ENCODE peak calls at places on chromosome 3, in seven cellular contexts. One of them, this sample, is unnamed.

GRCh38 chr3:71723452-71724170 is 1.6 kb downstream of the EIF4E3 start:
- DNase-seq in PC-3: no peak
- DNase-seq in MM.1S: peak; percentile 94
- DNase-seq in astrocyte: no peak
- DNase-seq in mammary epithelial cell: no peak
- DNase-seq in HepG2: no peak
- DNase-seq in H1: no peak
- DNase-seq in this sample: peak; percentile 32

GRCh38 chr3:27728195-27729087 is 6.3 kb upstream of the EOMES start:
- DNase-seq in PC-3: no peak
- DNase-seq in mammary epithelial cell: no peak
- DNase-seq in MM.1S: no peak
- DNase-seq in HepG2: peak; percentile 29
- DNase-seq in H1: no peak
- DNase-seq in astrocyte: no peak
- DNase-seq in this sample: no peak

GRCh38 chr3:134079111-134079531 is 49.4 kb upstream of the SLCO2A1 start:
- DNase-seq in HepG2: peak; percentile 15
- DNase-seq in MM.1S: no peak
- DNase-seq in mammary epithelial cell: peak; percentile 31
- DNase-seq in astrocyte: no peak
- DNase-seq in H1: no peak
- DNase-seq in PC-3: peak; percentile 39
- DNase-seq in this sample: no peak

GRCh38 chr3:153977148-153977547 is 144.0 kb upstream of the ARHGEF26 start:
- DNase-seq in H1: no peak
- DNase-seq in HepG2: no peak
- DNase-seq in astrocyte: peak; percentile 59
- DNase-seq in PC-3: peak; percentile 47
- DNase-seq in mammary epithelial cell: no peak
- DNase-seq in MM.1S: no peak
- DNase-seq in this sample: no peak

GRCh38 chr3:40309925-40310635 is 573 bp downstream of the EIF1B start:
- DNase-seq in H1: no peak
- DNase-seq in PC-3: peak; percentile 32
- DNase-seq in MM.1S: no peak
- DNase-seq in HepG2: peak; percentile 35
- DNase-seq in astrocyte: peak; percentile 47
- DNase-seq in mammary epithelial cell: peak; percentile 19
- DNase-seq in this sample: peak; percentile 41

GRCh38 chr3:104176706-104177105 is 1190.0 kb upstream of the ALCAM start:
- DNase-seq in H1: no peak
- DNase-seq in HepG2: no peak
- DNase-seq in astrocyte: no peak
- DNase-seq in mammary epithelial cell: no peak
- DNase-seq in PC-3: peak; percentile 56
- DNase-seq in MM.1S: no peak
- DNase-seq in this sample: no peak

GRCh38 chr3:71447803-71448202 is 135.7 kb downstream of the FOXP1 start:
- DNase-seq in MM.1S: no peak
- DNase-seq in H1: no peak
- DNase-seq in astrocyte: peak; percentile 50
- DNase-seq in PC-3: no peak
- DNase-seq in mammary epithelial cell: peak; percentile 85
- DNase-seq in HepG2: no peak
- DNase-seq in this sample: no peak

GRCh38 chr3:121690777-121691405 is 30.2 kb upstream of the HCLS1 start:
- DNase-seq in PC-3: no peak
- DNase-seq in MM.1S: peak; percentile 46
- DNase-seq in mammary epithelial cell: no peak
- DNase-seq in astrocyte: no peak
- DNase-seq in HepG2: no peak
- DNase-seq in H1: no peak
- DNase-seq in this sample: no peak

GRCh38 chr3:65101450-65101849 is 413.6 kb upstream of the ADAMTS9 start:
- DNase-seq in MM.1S: no peak
- DNase-seq in PC-3: no peak
- DNase-seq in H1: no peak
- DNase-seq in HepG2: no peak
- DNase-seq in astrocyte: peak; percentile 38
- DNase-seq in mammary epithelial cell: no peak
- DNase-seq in this sample: no peak

GRCh38 chr3:186932281-186933181 is 2.2 kb downstream of the ST6GAL1 start:
- DNase-seq in PC-3: no peak
- DNase-seq in MM.1S: no peak
- DNase-seq in H1: no peak
- DNase-seq in HepG2: no peak
- DNase-seq in astrocyte: no peak
- DNase-seq in mammary epithelial cell: peak; percentile 15
- DNase-seq in this sample: no peak

GRCh38 chr3:24253336-24253735 is 241.3 kb downstream of the THRB start:
- DNase-seq in HepG2: peak; percentile 54
- DNase-seq in MM.1S: no peak
- DNase-seq in astrocyte: no peak
- DNase-seq in mammary epithelial cell: no peak
- DNase-seq in H1: no peak
- DNase-seq in PC-3: peak; percentile 24
- DNase-seq in this sample: no peak

GRCh38 chr3:194615221-194615620 is 18.0 kb downstream of the TMEM44 start:
- DNase-seq in mammary epithelial cell: no peak
- DNase-seq in MM.1S: no peak
- DNase-seq in PC-3: no peak
- DNase-seq in HepG2: no peak
- DNase-seq in H1: no peak
- DNase-seq in astrocyte: no peak
- DNase-seq in this sample: no peak

DNA sequence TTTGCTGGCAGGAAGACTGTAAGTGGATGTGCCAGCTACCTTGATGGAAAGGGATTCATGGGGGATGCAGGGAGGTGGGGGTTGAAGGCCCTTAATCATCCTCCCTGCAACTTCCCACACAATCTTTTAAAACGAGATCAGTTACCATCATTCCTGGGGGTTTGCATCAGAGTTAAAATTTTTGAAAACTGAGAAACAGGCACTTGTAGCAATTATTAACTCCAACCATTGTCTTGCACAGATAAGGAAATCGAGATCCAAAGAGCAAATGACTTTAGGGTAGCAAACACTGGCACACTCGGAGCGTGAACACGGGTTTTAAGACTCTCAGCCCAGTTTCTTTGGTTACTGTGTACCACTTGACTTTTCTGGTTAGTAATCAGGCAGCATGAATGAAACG is 41.9 kb downstream of the GPD1L start:
- DNase-seq in mammary epithelial cell: no peak
- DNase-seq in HepG2: no peak
- DNase-seq in astrocyte: peak; percentile 19
- DNase-seq in PC-3: no peak
- DNase-seq in MM.1S: no peak
- DNase-seq in H1: no peak
- DNase-seq in this sample: no peak
- TF ChIP-seq CTCF in mammary epithelial cell: no peak
- TF ChIP-seq CTCF in HepG2: no peak
- TF ChIP-seq CTCF in astrocyte: no peak
- TF ChIP-seq CTCF in PC-3: no peak
- TF ChIP-seq CTCF in MM.1S: no peak
- TF ChIP-seq CTCF in H1: no peak
- TF ChIP-seq CTCF in this sample: no peak

GRCh38 chr3:42463093-42463492 is 39.4 kb upstream of the VIPR1 start:
- DNase-seq in HepG2: no peak
- DNase-seq in MM.1S: no peak
- DNase-seq in astrocyte: no peak
- DNase-seq in PC-3: no peak
- DNase-seq in H1: no peak
- DNase-seq in mammary epithelial cell: no peak
- DNase-seq in this sample: no peak
- TF ChIP-seq EZH2 in HepG2: no peak
- TF ChIP-seq EZH2 in MM.1S: no peak
- TF ChIP-seq EZH2 in astrocyte: no peak
- TF ChIP-seq EZH2 in PC-3: no peak
- TF ChIP-seq EZH2 in H1: no peak
- TF ChIP-seq EZH2 in mammary epithelial cell: no peak
- TF ChIP-seq EZH2 in this sample: no peak

GRCh38 chr3:98755601-98756000 is 7.5 kb upstream of the ST3GAL6 start:
- DNase-seq in H1: no peak
- DNase-seq in PC-3: no peak
- DNase-seq in mammary epithelial cell: no peak
- DNase-seq in MM.1S: no peak
- DNase-seq in astrocyte: no peak
- DNase-seq in HepG2: no peak
- DNase-seq in this sample: no peak
- H4K20me1 ChIP-seq in H1: no peaks in the 10 kb centered on the region
- H4K20me1 ChIP-seq in PC-3: no peaks in the 10 kb centered on the region
- H4K20me1 ChIP-seq in mammary epithelial cell: no peaks in the 10 kb centered on the region
- H4K20me1 ChIP-seq in MM.1S: no peaks in the 10 kb centered on the region
- H4K20me1 ChIP-seq in astrocyte: no peaks in the 10 kb centered on the region
- H4K20me1 ChIP-seq in HepG2: no peaks in the 10 kb centered on the region
- H4K20me1 ChIP-seq in this sample: no peaks in the 10 kb centered on the region

DNA sequence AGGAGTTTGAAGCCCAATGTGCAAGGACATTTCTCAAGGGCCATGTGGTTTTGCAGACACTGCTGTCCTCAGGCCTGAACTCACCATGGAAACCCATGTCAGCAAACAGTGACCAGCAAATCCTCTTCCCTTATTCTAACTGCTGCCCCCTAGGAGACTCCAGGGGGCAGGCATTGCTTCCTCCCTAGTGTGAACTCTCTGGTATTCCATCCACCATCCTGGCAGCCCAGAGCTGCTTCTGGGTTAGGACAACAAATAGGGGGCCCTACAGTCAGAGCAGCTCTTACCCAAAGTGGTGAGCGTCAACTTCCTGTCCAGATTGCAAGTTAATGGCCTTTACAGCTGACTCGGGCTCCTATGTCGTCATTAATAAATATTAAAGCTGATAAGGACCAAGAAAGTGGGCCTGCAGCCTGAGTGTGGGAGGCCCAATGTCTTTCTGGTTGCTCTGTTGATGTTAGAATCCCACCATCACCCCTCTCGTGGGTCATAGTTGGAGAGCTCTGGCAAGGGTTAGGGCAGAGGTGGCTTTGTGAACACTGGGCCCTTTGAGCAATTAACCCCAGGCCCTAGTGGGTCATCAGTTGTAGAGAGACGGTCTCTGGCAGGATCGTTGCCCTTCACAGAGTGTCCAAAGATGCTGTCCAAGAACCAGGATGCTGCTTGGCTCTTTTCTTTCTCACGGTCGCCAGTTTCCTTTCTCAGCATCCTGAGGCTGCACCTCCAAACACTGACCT is 41.5 kb downstream of the TGM4 start:
- DNase-seq in H1: no peak
- DNase-seq in HepG2: peak; percentile 20
- DNase-seq in PC-3: no peak
- DNase-seq in MM.1S: no peak
- DNase-seq in mammary epithelial cell: no peak
- DNase-seq in astrocyte: no peak
- DNase-seq in this sample: no peak
- TF ChIP-seq CTCF in H1: peak; percentile 4
- TF ChIP-seq CTCF in HepG2: no peak
- TF ChIP-seq CTCF in PC-3: peak; percentile 20
- TF ChIP-seq CTCF in MM.1S: no peak
- TF ChIP-seq CTCF in mammary epithelial cell: no peak
- TF ChIP-seq CTCF in astrocyte: no peak
- TF ChIP-seq CTCF in this sample: no peak

This sample was measured in DND-41.